ENCODE peak calls at places on chromosome 21, in nine cellular contexts. A, U, K, J, D, N, T, R and L are unnamed samples.

GRCh38 chr21:41783476-41784150 is 16.8 kb upstream of the RIPK4 start:
- DNase-seq in N (peak; percentile 78), U (no peak), D (peak; percentile 47), T (no peak), A (no peak), R (no peak), J (peak; percentile 84), K (no peak), L (no peak)

GRCh38 chr21:38293113-38293512 is 36.3 kb downstream of the KCNJ15 start:
- DNase-seq in R (no peak), U (no peak), K (no peak), A (no peak), J (no peak), T (no peak), D (no peak), N (no peak), L (no peak)

GRCh38 chr21:44494418-44494817 is 39.1 kb downstream of the LRRC3 start:
- DNase-seq in D (no peak), A (no peak), T (no peak), R (no peak), U (no peak), N (no peak), J (no peak), K (no peak), L (no peak)

GRCh38 chr21:23607782-23608181 is 1999.5 kb downstream of the MRPL39 start:
- DNase-seq in R (no peak), A (no peak), K (no peak), D (no peak), N (no peak), J (no peak), U (no peak), T (no peak), L (no peak)

GRCh38 chr21:33293136-33293535 is 27.0 kb downstream of the IL10RB start:
- DNase-seq in J (no peak), K (no peak), D (no peak), A (no peak), T (no peak), R (no peak), N (no peak), U (no peak), L (no peak)

GRCh38 chr21:46538851-46539666 is 65.8 kb downstream of the S100B start:
- DNase-seq in D (no peak), N (no peak), A (no peak), R (no peak), J (no peak), T (no peak), U (no peak), K (no peak), L (no peak)

GRCh38 chr21:44924611-44925010 is 3.9 kb upstream of the ITGB2 start:
- DNase-seq in U (no peak), K (no peak), D (no peak), T (no peak), A (no peak), R (no peak), N (no peak), J (no peak), L (no peak)

GRCh38 chr21:41692216-41692615 is 74.6 kb downstream of the RIPK4 start:
- DNase-seq in R (no peak), D (no peak), J (no peak), U (no peak), T (no peak), K (no peak), N (no peak), A (no peak), L (no peak)

GRCh38 chr21:32687946-32688345 is 39.9 kb downstream of the SYNJ1 start:
- DNase-seq in T (no peak), D (no peak), A (no peak), J (no peak), R (no peak), K (no peak), N (peak; percentile 15), U (no peak), L (no peak)

GRCh38 chr21:32602099-32602498 is 10.1 kb downstream of the CFAP298 start:
- DNase-seq in R (no peak), N (no peak), D (no peak), U (no peak), A (no peak), T (no peak), K (no peak), J (no peak), L (no peak)

GRCh38 chr21:29293495-29293894 is 5.2 kb upstream of the BACH1 start:
- DNase-seq in J (peak; percentile 27), T (no peak), R (no peak), K (no peak), D (no peak), A (peak; percentile 55), N (no peak), U (no peak), L (no peak)

GRCh38 chr21:32200029-32200428 is 78.8 kb downstream of the MIS18A start:
- DNase-seq in U (no peak), N (no peak), R (no peak), K (no peak), A (no peak), J (no peak), T (no peak), D (no peak), L (no peak)

GRCh38 chr21:31099122-31099521 is 60.8 kb upstream of the KRTAP19-8 start:
- DNase-seq in K (no peak), R (no peak), J (no peak), T (no peak), N (no peak), D (no peak), A (no peak), U (no peak), L (no peak)

GRCh38 chr21:33023574-33024277 is 2.0 kb upstream of the OLIG2 start:
- DNase-seq in K (no peak), J (no peak), D (no peak), N (peak; percentile 38), T (no peak), R (no peak), U (no peak), A (no peak), L (no peak)

GRCh38 chr21:46033410-46034404 is 52.1 kb downstream of the COL6A1 start:
- DNase-seq in T (no peak), K (no peak), J (no peak), D (no peak), A (no peak), N (no peak), U (no peak), R (no peak), L (no peak)

GRCh38 chr21:26112127-26112742 is 58.3 kb downstream of the APP start:
- DNase-seq in J (no peak), N (no peak), D (no peak), K (no peak), R (no peak), T (no peak), U (no peak), A (no peak), L (no peak)

GRCh38 chr21:37711294-37711844 is 204.9 kb downstream of the KCNJ6 start:
- DNase-seq in K (no peak), R (no peak), T (no peak), J (no peak), A (no peak), U (no peak), N (no peak), D (no peak), L (no peak)

GRCh38 chr21:33964706-33965325 is 49.2 kb upstream of the ATP5PO start:
- DNase-seq in K (no peak), R (no peak), N (no peak), U (no peak), A (no peak), D (peak; percentile 52), T (no peak), J (no peak), L (no peak)

GRCh38 chr21:33075596-33076195 is 5.8 kb downstream of the OLIG1 start:
- DNase-seq in J (no peak), T (no peak), D (no peak), U (no peak), N (no peak), K (no peak), R (no peak), A (no peak), L (no peak)

GRCh38 chr21:39087238-39087975 is 95.8 kb downstream of the PSMG1 start:
- DNase-seq in K (no peak), J (no peak), A (no peak), D (no peak), T (no peak), U (no peak), N (no peak), R (no peak), L (no peak)

GRCh38 chr21:31343680-31344480 is at the start of gene TIAM1:
- DNase-seq in U (no peak), A (no peak), D (peak; percentile 38), J (no peak), T (peak; percentile 89), R (peak; percentile 54), N (no peak), K (peak; percentile 42), L (no peak)

GRCh38 chr21:45607021-45607921 is 36.3 kb upstream of the PCBP3 start:
- DNase-seq in N (no peak), K (no peak), R (no peak), A (no peak), J (no peak), T (no peak), U (no peak), D (no peak), L (no peak)

GRCh38 chr21:41755258-41755933 is 11.5 kb downstream of the RIPK4 start:
- DNase-seq in A (no peak), N (no peak), J (no peak), K (no peak), U (no peak), R (no peak), D (no peak), T (no peak), L (no peak)

GRCh38 chr21:37712204-37712934 is 203.9 kb downstream of the KCNJ6 start:
- DNase-seq in N (peak; percentile 54), D (peak; percentile 37), U (no peak), J (no peak), K (peak; percentile 63), R (peak; percentile 48), A (peak; percentile 71), T (peak; percentile 66), L (peak; percentile 8)